ENCODE peak calls at places on chromosome 3, in seven cellular contexts. One of them, this sample, is unnamed.

GRCh38 chr3:49747792-49748480 is 24.2 kb upstream of the GMPPB start:
- DNase-seq in fibroblast of lung: peak; percentile 94
- DNase-seq in GM23248: peak; percentile 76
- DNase-seq in K562: no peak
- DNase-seq in IMR-90: peak; percentile 79
- DNase-seq in neuronal stem cell: no peak
- DNase-seq in H9: no peak
- DNase-seq in this sample: peak; percentile 67

GRCh38 chr3:13671536-13672233 is 122.8 kb downstream of the FBLN2 start:
- DNase-seq in fibroblast of lung: no peak
- DNase-seq in GM23248: peak; percentile 32
- DNase-seq in neuronal stem cell: no peak
- DNase-seq in IMR-90: no peak
- DNase-seq in K562: no peak
- DNase-seq in H9: no peak
- DNase-seq in this sample: peak; percentile 45

GRCh38 chr3:37574177-37574958 is 287.3 kb upstream of the CTDSPL start:
- DNase-seq in H9: no peak
- DNase-seq in GM23248: no peak
- DNase-seq in K562: no peak
- DNase-seq in IMR-90: no peak
- DNase-seq in fibroblast of lung: no peak
- DNase-seq in neuronal stem cell: no peak
- DNase-seq in this sample: no peak

GRCh38 chr3:184608209-184608608 is 46.6 kb downstream of the EPHB3 start:
- DNase-seq in neuronal stem cell: no peak
- DNase-seq in GM23248: no peak
- DNase-seq in K562: no peak
- DNase-seq in IMR-90: no peak
- DNase-seq in H9: no peak
- DNase-seq in fibroblast of lung: no peak
- DNase-seq in this sample: no peak

GRCh38 chr3:133209871-133210550 is 171.8 kb downstream of the TMEM108 start:
- DNase-seq in neuronal stem cell: no peak
- DNase-seq in GM23248: peak; percentile 15
- DNase-seq in IMR-90: peak; percentile 27
- DNase-seq in fibroblast of lung: peak; percentile 61
- DNase-seq in H9: no peak
- DNase-seq in K562: no peak
- DNase-seq in this sample: no peak

GRCh38 chr3:104763007-104763406 is 603.7 kb upstream of the ALCAM start:
- DNase-seq in H9: no peak
- DNase-seq in fibroblast of lung: peak; percentile 63
- DNase-seq in neuronal stem cell: peak; percentile 5
- DNase-seq in IMR-90: peak; percentile 44
- DNase-seq in K562: no peak
- DNase-seq in GM23248: peak; percentile 4
- DNase-seq in this sample: no peak

GRCh38 chr3:9817437-9817836 is 7.4 kb downstream of the TTLL3 start:
- DNase-seq in GM23248: peak; percentile 23
- DNase-seq in K562: no peak
- DNase-seq in IMR-90: no peak
- DNase-seq in fibroblast of lung: peak; percentile 41
- DNase-seq in H9: no peak
- DNase-seq in neuronal stem cell: no peak
- DNase-seq in this sample: peak; percentile 74

GRCh38 chr3:20546636-20547035 is 360.6 kb upstream of the SGO1 start:
- DNase-seq in fibroblast of lung: peak; percentile 32
- DNase-seq in IMR-90: no peak
- DNase-seq in neuronal stem cell: no peak
- DNase-seq in K562: no peak
- DNase-seq in H9: no peak
- DNase-seq in GM23248: peak; percentile 4
- DNase-seq in this sample: no peak

GRCh38 chr3:38843898-38844297 is 27.9 kb upstream of the SCN10A start:
- DNase-seq in H9: no peak
- DNase-seq in neuronal stem cell: peak; percentile 39
- DNase-seq in IMR-90: peak; percentile 70
- DNase-seq in fibroblast of lung: peak; percentile 44
- DNase-seq in GM23248: peak; percentile 68
- DNase-seq in K562: peak; percentile 27
- DNase-seq in this sample: peak; percentile 45

GRCh38 chr3:2212211-2212610 is 113.5 kb downstream of the CNTN4 start:
- DNase-seq in IMR-90: no peak
- DNase-seq in fibroblast of lung: no peak
- DNase-seq in neuronal stem cell: no peak
- DNase-seq in K562: no peak
- DNase-seq in GM23248: no peak
- DNase-seq in H9: no peak
- DNase-seq in this sample: no peak

GRCh38 chr3:151856106-151856505 is 17.3 kb upstream of the SUCNR1 start:
- DNase-seq in fibroblast of lung: peak; percentile 16
- DNase-seq in GM23248: no peak
- DNase-seq in neuronal stem cell: no peak
- DNase-seq in H9: no peak
- DNase-seq in IMR-90: no peak
- DNase-seq in K562: no peak
- DNase-seq in this sample: no peak

GRCh38 chr3:56131976-56132590 is 336.2 kb downstream of the ERC2 start:
- DNase-seq in K562: peak; percentile 49
- DNase-seq in fibroblast of lung: peak; percentile 96
- DNase-seq in H9: no peak
- DNase-seq in GM23248: peak; percentile 94
- DNase-seq in IMR-90: peak; percentile 95
- DNase-seq in neuronal stem cell: no peak
- DNase-seq in this sample: peak; percentile 89

GRCh38 chr3:122786067-122786466 is 7.6 kb downstream of the HSPBAP1 start:
- DNase-seq in neuronal stem cell: no peak
- DNase-seq in H9: no peak
- DNase-seq in K562: no peak
- DNase-seq in GM23248: peak; percentile 80
- DNase-seq in fibroblast of lung: peak; percentile 83
- DNase-seq in IMR-90: peak; percentile 74
- DNase-seq in this sample: peak; percentile 66

GRCh38 chr3:138389144-138389601 is 40.8 kb downstream of the MRAS start:
- DNase-seq in GM23248: peak; percentile 26
- DNase-seq in fibroblast of lung: peak; percentile 52
- DNase-seq in K562: no peak
- DNase-seq in neuronal stem cell: no peak
- DNase-seq in IMR-90: peak; percentile 12
- DNase-seq in H9: no peak
- DNase-seq in this sample: no peak

GRCh38 chr3:11274743-11275142 is 2.5 kb downstream of the ATG7 start:
- DNase-seq in neuronal stem cell: no peak
- DNase-seq in IMR-90: no peak
- DNase-seq in K562: no peak
- DNase-seq in fibroblast of lung: no peak
- DNase-seq in H9: no peak
- DNase-seq in GM23248: no peak
- DNase-seq in this sample: no peak

GRCh38 chr3:40511031-40511718 is 5.3 kb downstream of the ZNF620 start:
- DNase-seq in neuronal stem cell: no peak
- DNase-seq in IMR-90: no peak
- DNase-seq in K562: no peak
- DNase-seq in GM23248: no peak
- DNase-seq in H9: no peak
- DNase-seq in fibroblast of lung: no peak
- DNase-seq in this sample: no peak

GRCh38 chr3:157865449-157865862 is 240.8 kb downstream of the SHOX2 start:
- DNase-seq in GM23248: no peak
- DNase-seq in fibroblast of lung: no peak
- DNase-seq in neuronal stem cell: peak; percentile 30
- DNase-seq in K562: peak; percentile 76
- DNase-seq in IMR-90: no peak
- DNase-seq in H9: peak; percentile 80
- DNase-seq in this sample: peak; percentile 8

GRCh38 chr3:99602183-99602582 is 36.2 kb upstream of the COL8A1 start:
- DNase-seq in K562: no peak
- DNase-seq in neuronal stem cell: no peak
- DNase-seq in IMR-90: no peak
- DNase-seq in GM23248: no peak
- DNase-seq in H9: no peak
- DNase-seq in fibroblast of lung: no peak
- DNase-seq in this sample: no peak

GRCh38 chr3:39222462-39222861 is 30.1 kb upstream of the XIRP1 start:
- DNase-seq in GM23248: no peak
- DNase-seq in IMR-90: no peak
- DNase-seq in neuronal stem cell: no peak
- DNase-seq in K562: no peak
- DNase-seq in H9: no peak
- DNase-seq in fibroblast of lung: no peak
- DNase-seq in this sample: no peak

GRCh38 chr3:191380001-191380400 is 49.7 kb upstream of the UTS2B start:
- DNase-seq in IMR-90: no peak
- DNase-seq in H9: no peak
- DNase-seq in neuronal stem cell: no peak
- DNase-seq in K562: no peak
- DNase-seq in GM23248: no peak
- DNase-seq in fibroblast of lung: no peak
- DNase-seq in this sample: no peak

GRCh38 chr3:27681249-27681748 is 40.8 kb downstream of the EOMES start:
- DNase-seq in neuronal stem cell: peak; percentile 50
- DNase-seq in H9: peak; percentile 50
- DNase-seq in GM23248: peak; percentile 91
- DNase-seq in IMR-90: peak; percentile 83
- DNase-seq in fibroblast of lung: peak; percentile 77
- DNase-seq in K562: peak; percentile 35
- DNase-seq in this sample: peak; percentile 72

GRCh38 chr3:146970236-146970635 is 365.1 kb upstream of the PLSCR5 start:
- DNase-seq in fibroblast of lung: peak; percentile 58
- DNase-seq in IMR-90: no peak
- DNase-seq in K562: no peak
- DNase-seq in neuronal stem cell: no peak
- DNase-seq in H9: no peak
- DNase-seq in GM23248: peak; percentile 70
- DNase-seq in this sample: no peak

GRCh38 chr3:13559751-13560540 is 11.0 kb downstream of the FBLN2 start:
- DNase-seq in fibroblast of lung: peak; percentile 51
- DNase-seq in H9: no peak
- DNase-seq in GM23248: peak; percentile 56
- DNase-seq in IMR-90: no peak
- DNase-seq in K562: no peak
- DNase-seq in neuronal stem cell: no peak
- DNase-seq in this sample: no peak

GRCh38 chr3:161305095-161305991 is 66.0 kb downstream of the SPTSSB start:
- DNase-seq in K562: peak; percentile 17
- DNase-seq in GM23248: peak; percentile 56
- DNase-seq in IMR-90: peak; percentile 27
- DNase-seq in H9: no peak
- DNase-seq in fibroblast of lung: peak; percentile 6
- DNase-seq in neuronal stem cell: no peak
- DNase-seq in this sample: peak; percentile 4

GRCh38 chr3:171376125-171376947 is 83.9 kb downstream of the TNIK start:
- DNase-seq in neuronal stem cell: no peak
- DNase-seq in H9: no peak
- DNase-seq in K562: peak; percentile 22
- DNase-seq in IMR-90: peak; percentile 65
- DNase-seq in GM23248: peak; percentile 59
- DNase-seq in fibroblast of lung: peak; percentile 53
- DNase-seq in this sample: peak; percentile 82
- H3K27ac ChIP-seq in neuronal stem cell: no peak overlapping the region
- H3K27ac ChIP-seq in H9: no peak overlapping the region
- H3K27ac ChIP-seq in K562: peak overlapping the region; percentile 47
- H3K27ac ChIP-seq in IMR-90: no peak overlapping the region
- H3K27ac ChIP-seq in GM23248: no peak overlapping the region
- H3K27ac ChIP-seq in fibroblast of lung: peak overlapping the region; percentile 59
- H3K27ac ChIP-seq in this sample: no peak overlapping the region

GRCh38 chr3:177345049-177345972 is 148.0 kb upstream of the TBL1XR1 start:
- DNase-seq in IMR-90: peak; percentile 96
- DNase-seq in GM23248: peak; percentile 97
- DNase-seq in H9: peak; percentile 63
- DNase-seq in K562: peak; percentile 87
- DNase-seq in fibroblast of lung: peak; percentile 98
- DNase-seq in neuronal stem cell: no peak
- DNase-seq in this sample: peak; percentile 92
- H3K9ac ChIP-seq in IMR-90: peak overlapping the region; percentile 62
- H3K9ac ChIP-seq in GM23248: peak overlapping the region; percentile 37
- H3K9ac ChIP-seq in H9: no peak overlapping the region
- H3K9ac ChIP-seq in K562: peak overlapping the region; percentile 68
- H3K9ac ChIP-seq in fibroblast of lung: peak overlapping the region; percentile 28
- H3K9ac ChIP-seq in neuronal stem cell: no peak overlapping the region
- H3K9ac ChIP-seq in this sample: peak overlapping the region; percentile 67

DNA sequence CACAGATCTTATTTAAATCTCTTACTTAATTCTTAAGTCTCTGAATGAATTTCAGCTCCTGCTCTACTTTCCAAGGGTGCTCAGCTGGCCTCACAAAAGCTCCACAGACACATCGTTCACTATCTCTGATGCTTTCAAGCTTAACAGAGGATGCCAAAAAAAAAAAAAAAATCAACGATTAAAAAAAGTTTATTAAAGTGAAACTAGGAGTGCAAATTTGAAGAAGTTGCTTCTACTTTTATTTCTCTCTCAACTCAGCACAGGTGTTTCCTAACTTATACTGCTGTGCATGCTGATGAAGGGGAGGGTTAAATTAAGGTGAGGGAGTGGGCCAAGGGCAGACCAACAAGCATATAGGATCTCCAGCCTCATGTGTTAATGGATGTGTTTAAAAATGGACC is 157.2 kb downstream of the TIGIT start:
- DNase-seq in fibroblast of lung: peak; percentile 34
- DNase-seq in K562: no peak
- DNase-seq in H9: no peak
- DNase-seq in neuronal stem cell: no peak
- DNase-seq in GM23248: peak; percentile 28
- DNase-seq in IMR-90: no peak
- DNase-seq in this sample: no peak
- H3K27ac ChIP-seq in fibroblast of lung: peak overlapping the region; percentile 62
- H3K27ac ChIP-seq in K562: no peak overlapping the region
- H3K27ac ChIP-seq in H9: no peak overlapping the region
- H3K27ac ChIP-seq in neuronal stem cell: no peak overlapping the region
- H3K27ac ChIP-seq in GM23248: peak overlapping the region; percentile 31
- H3K27ac ChIP-seq in IMR-90: peak overlapping the region; percentile 64
- H3K27ac ChIP-seq in this sample: peak overlapping the region; percentile 96

GRCh38 chr3:110413291-110413690 is 658.3 kb upstream of the NECTIN3 start:
- DNase-seq in neuronal stem cell: no peak
- DNase-seq in H9: no peak
- DNase-seq in fibroblast of lung: peak; percentile 3
- DNase-seq in K562: no peak
- DNase-seq in IMR-90: no peak
- DNase-seq in GM23248: no peak
- DNase-seq in this sample: no peak
- H3K9ac ChIP-seq in neuronal stem cell: no peak overlapping the region
- H3K9ac ChIP-seq in H9: no peak overlapping the region
- H3K9ac ChIP-seq in fibroblast of lung: no peak overlapping the region
- H3K9ac ChIP-seq in K562: no peak overlapping the region
- H3K9ac ChIP-seq in IMR-90: no peak overlapping the region
- H3K9ac ChIP-seq in GM23248: no peak overlapping the region
- H3K9ac ChIP-seq in this sample: no peak overlapping the region